ENCODE peak calls at places on chromosomes 2 and 18, in nine cellular contexts. One of them, this sample, is unnamed. For H3K9me3 and H3K4me1, the result is how much of the 10 kb centered on the place peaks cover.

GRCh38 chr18:22710628-22711380 is 222.3 kb upstream of the RBBP8 start:
- DNase-seq in Karpas-422: no peak
- DNase-seq in kidney: peak
- DNase-seq in psoas muscle: no peak
- DNase-seq in astrocyte: peak
- DNase-seq in Panc1: no peak
- DNase-seq in Peyer's patch: peak
- DNase-seq in left lung: peak
- DNase-seq in tibial nerve: no peak
- DNase-seq in this sample: peak

GRCh38 chr18:46039967-46040746 is 31.9 kb downstream of the PSTPIP2 start:
- DNase-seq in astrocyte: no peak
- DNase-seq in kidney: no peak
- DNase-seq in Panc1: no peak
- DNase-seq in psoas muscle: no peak
- DNase-seq in Peyer's patch: no peak
- DNase-seq in tibial nerve: no peak
- DNase-seq in left lung: no peak
- DNase-seq in Karpas-422: no peak
- DNase-seq in this sample: no peak

GRCh38 chr2:96116879-96117533 is 635 bp upstream of the ADRA2B start:
- DNase-seq in Panc1: no peak
- DNase-seq in tibial nerve: no peak
- DNase-seq in psoas muscle: peak
- DNase-seq in astrocyte: no peak
- DNase-seq in kidney: peak
- DNase-seq in left lung: peak
- DNase-seq in Peyer's patch: peak
- DNase-seq in Karpas-422: peak
- DNase-seq in this sample: peak

GRCh38 chr2:177093384-177093783 is 119.2 kb upstream of the HNRNPA3 start:
- DNase-seq in Peyer's patch: no peak
- DNase-seq in psoas muscle: no peak
- DNase-seq in Panc1: no peak
- DNase-seq in tibial nerve: no peak
- DNase-seq in left lung: no peak
- DNase-seq in astrocyte: no peak
- DNase-seq in kidney: no peak
- DNase-seq in Karpas-422: no peak
- DNase-seq in this sample: no peak

GRCh38 chr18:676747-677544 is 19.5 kb downstream of the TYMS start:
- DNase-seq in kidney: no peak
- DNase-seq in psoas muscle: no peak
- DNase-seq in Peyer's patch: no peak
- DNase-seq in left lung: no peak
- DNase-seq in tibial nerve: no peak
- DNase-seq in astrocyte: no peak
- DNase-seq in Karpas-422: no peak
- DNase-seq in Panc1: no peak
- DNase-seq in this sample: no peak

GRCh38 chr18:13185675-13186198 is 32.8 kb upstream of the LDLRAD4 start:
- DNase-seq in tibial nerve: no peak
- DNase-seq in Panc1: no peak
- DNase-seq in kidney: no peak
- DNase-seq in astrocyte: no peak
- DNase-seq in Peyer's patch: no peak
- DNase-seq in psoas muscle: no peak
- DNase-seq in Karpas-422: no peak
- DNase-seq in left lung: no peak
- DNase-seq in this sample: peak

GRCh38 chr18:62457830-62458229 is 65.0 kb upstream of the ZCCHC2 start:
- DNase-seq in astrocyte: no peak
- DNase-seq in kidney: no peak
- DNase-seq in Peyer's patch: no peak
- DNase-seq in Panc1: no peak
- DNase-seq in Karpas-422: no peak
- DNase-seq in tibial nerve: no peak
- DNase-seq in left lung: no peak
- DNase-seq in psoas muscle: no peak
- DNase-seq in this sample: no peak

GRCh38 chr2:24421668-24422067 is 61.3 kb upstream of the ITSN2 start:
- DNase-seq in psoas muscle: peak
- DNase-seq in Peyer's patch: peak
- DNase-seq in astrocyte: peak
- DNase-seq in tibial nerve: peak
- DNase-seq in Karpas-422: peak
- DNase-seq in kidney: no peak
- DNase-seq in left lung: no peak
- DNase-seq in Panc1: no peak
- DNase-seq in this sample: peak

GRCh38 chr2:33529771-33530481 is 53.5 kb downstream of the RASGRP3 start:
- DNase-seq in psoas muscle: no peak
- DNase-seq in tibial nerve: no peak
- DNase-seq in Karpas-422: peak
- DNase-seq in Panc1: no peak
- DNase-seq in astrocyte: peak
- DNase-seq in kidney: no peak
- DNase-seq in left lung: no peak
- DNase-seq in Peyer's patch: no peak
- DNase-seq in this sample: no peak

GRCh38 chr18:13381331-13381730 is 162.8 kb downstream of the LDLRAD4 start:
- DNase-seq in kidney: peak
- DNase-seq in Peyer's patch: peak
- DNase-seq in astrocyte: no peak
- DNase-seq in left lung: no peak
- DNase-seq in Karpas-422: no peak
- DNase-seq in Panc1: no peak
- DNase-seq in tibial nerve: no peak
- DNase-seq in psoas muscle: no peak
- DNase-seq in this sample: no peak

GRCh38 chr2:171158790-171159325 is 1.8 kb downstream of the TLK1 start:
- DNase-seq in left lung: no peak
- DNase-seq in Peyer's patch: no peak
- DNase-seq in psoas muscle: no peak
- DNase-seq in tibial nerve: no peak
- DNase-seq in kidney: no peak
- DNase-seq in Panc1: no peak
- DNase-seq in astrocyte: no peak
- DNase-seq in Karpas-422: peak
- DNase-seq in this sample: no peak

GRCh38 chr2:216596234-216596985 is 36.8 kb upstream of the IGFBP2 start:
- DNase-seq in Peyer's patch: no peak
- DNase-seq in left lung: no peak
- DNase-seq in tibial nerve: no peak
- DNase-seq in Panc1: no peak
- DNase-seq in astrocyte: peak
- DNase-seq in kidney: no peak
- DNase-seq in Karpas-422: no peak
- DNase-seq in psoas muscle: no peak
- DNase-seq in this sample: no peak

GRCh38 chr18:3581890-3582289 is 131.9 kb downstream of the TGIF1 start:
- DNase-seq in left lung: no peak
- DNase-seq in tibial nerve: no peak
- DNase-seq in astrocyte: no peak
- DNase-seq in Karpas-422: peak
- DNase-seq in Peyer's patch: no peak
- DNase-seq in kidney: no peak
- DNase-seq in psoas muscle: no peak
- DNase-seq in Panc1: no peak
- DNase-seq in this sample: no peak

GRCh38 chr2:238947920-238948710 is 100.2 kb downstream of the TWIST2 start:
- DNase-seq in left lung: no peak
- DNase-seq in Peyer's patch: peak
- DNase-seq in tibial nerve: peak
- DNase-seq in Panc1: peak
- DNase-seq in astrocyte: peak
- DNase-seq in psoas muscle: no peak
- DNase-seq in kidney: no peak
- DNase-seq in Karpas-422: no peak
- DNase-seq in this sample: peak

GRCh38 chr2:147600223-147600622 is 244.6 kb upstream of the ACVR2A start:
- DNase-seq in kidney: no peak
- DNase-seq in tibial nerve: no peak
- DNase-seq in Peyer's patch: no peak
- DNase-seq in Karpas-422: no peak
- DNase-seq in psoas muscle: no peak
- DNase-seq in Panc1: no peak
- DNase-seq in astrocyte: peak
- DNase-seq in left lung: no peak
- DNase-seq in this sample: no peak

GRCh38 chr2:24822049-24822706 is 29.0 kb downstream of the CENPO start:
- DNase-seq in Panc1: no peak
- DNase-seq in psoas muscle: no peak
- DNase-seq in Peyer's patch: no peak
- DNase-seq in left lung: no peak
- DNase-seq in tibial nerve: no peak
- DNase-seq in astrocyte: no peak
- DNase-seq in kidney: no peak
- DNase-seq in Karpas-422: no peak
- DNase-seq in this sample: no peak

GRCh38 chr2:20525041-20526035 is 78.5 kb downstream of the RHOB start:
- DNase-seq in left lung: no peak
- DNase-seq in kidney: no peak
- DNase-seq in Karpas-422: peak
- DNase-seq in psoas muscle: peak
- DNase-seq in Peyer's patch: peak
- DNase-seq in Panc1: no peak
- DNase-seq in tibial nerve: peak
- DNase-seq in astrocyte: peak
- DNase-seq in this sample: no peak

GRCh38 chr18:76707534-76707933 is 114.8 kb upstream of the ZNF236 start:
- DNase-seq in Karpas-422: no peak
- DNase-seq in kidney: no peak
- DNase-seq in astrocyte: no peak
- DNase-seq in tibial nerve: no peak
- DNase-seq in Peyer's patch: no peak
- DNase-seq in psoas muscle: no peak
- DNase-seq in Panc1: no peak
- DNase-seq in left lung: no peak
- DNase-seq in this sample: no peak

GRCh38 chr2:37641582-37642111 is 29.8 kb downstream of the CDC42EP3 start:
- DNase-seq in tibial nerve: no peak
- DNase-seq in Peyer's patch: no peak
- DNase-seq in left lung: no peak
- DNase-seq in Panc1: no peak
- DNase-seq in Karpas-422: no peak
- DNase-seq in astrocyte: peak
- DNase-seq in psoas muscle: no peak
- DNase-seq in kidney: no peak
- DNase-seq in this sample: no peak

GRCh38 chr2:236849508-236849907 is 236.2 kb upstream of the COPS8 start:
- DNase-seq in Panc1: no peak
- DNase-seq in kidney: no peak
- DNase-seq in Peyer's patch: no peak
- DNase-seq in psoas muscle: no peak
- DNase-seq in astrocyte: no peak
- DNase-seq in tibial nerve: no peak
- DNase-seq in left lung: no peak
- DNase-seq in Karpas-422: no peak
- DNase-seq in this sample: no peak

GRCh38 chr2:211564441-211564840 is 974.2 kb downstream of the ERBB4 start:
- DNase-seq in psoas muscle: no peak
- DNase-seq in kidney: no peak
- DNase-seq in tibial nerve: no peak
- DNase-seq in astrocyte: no peak
- DNase-seq in left lung: no peak
- DNase-seq in Karpas-422: no peak
- DNase-seq in Panc1: no peak
- DNase-seq in Peyer's patch: no peak
- DNase-seq in this sample: no peak
- H3K27ac ChIP-seq in psoas muscle: no peak
- H3K27ac ChIP-seq in kidney: no peak
- H3K27ac ChIP-seq in tibial nerve: no peak
- H3K27ac ChIP-seq in astrocyte: no peak
- H3K27ac ChIP-seq in left lung: no peak
- H3K27ac ChIP-seq in Karpas-422: no peak
- H3K27ac ChIP-seq in Panc1: no peak
- H3K27ac ChIP-seq in Peyer's patch: no peak
- H3K27ac ChIP-seq in this sample: no peak

DNA sequence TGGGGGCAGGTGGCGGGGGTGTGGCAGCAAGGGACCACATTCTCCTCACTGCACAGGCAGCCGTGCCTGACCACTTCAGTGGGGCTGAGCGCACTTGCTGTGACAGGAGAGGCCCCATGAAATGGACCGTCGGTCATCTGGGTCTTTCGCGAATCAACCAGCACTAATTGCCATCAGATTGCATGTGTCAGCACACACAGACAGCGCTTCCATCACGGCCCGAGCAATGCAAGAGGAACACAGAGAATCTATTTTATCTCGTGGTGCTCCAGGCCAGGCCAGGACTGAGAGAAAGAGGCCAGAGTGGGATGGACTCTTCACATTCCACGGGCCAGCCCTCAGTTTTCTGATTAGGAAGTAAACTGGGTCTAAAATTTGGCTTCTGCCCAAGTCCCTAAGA is 87.0 kb downstream of the EIPR1 start:
- DNase-seq in Panc1: no peak
- DNase-seq in kidney: no peak
- DNase-seq in left lung: peak
- DNase-seq in tibial nerve: no peak
- DNase-seq in Karpas-422: no peak
- DNase-seq in Peyer's patch: peak
- DNase-seq in psoas muscle: peak
- DNase-seq in astrocyte: no peak
- DNase-seq in this sample: no peak
- H3K9me3 ChIP-seq in Panc1: under half
- H3K9me3 ChIP-seq in kidney: under half
- H3K9me3 ChIP-seq in left lung: under half
- H3K9me3 ChIP-seq in tibial nerve: under half
- H3K9me3 ChIP-seq in Karpas-422: under half
- H3K9me3 ChIP-seq in Peyer's patch: under half
- H3K9me3 ChIP-seq in psoas muscle: under half
- H3K9me3 ChIP-seq in astrocyte: under half
- H3K9me3 ChIP-seq in this sample: under half

DNA sequence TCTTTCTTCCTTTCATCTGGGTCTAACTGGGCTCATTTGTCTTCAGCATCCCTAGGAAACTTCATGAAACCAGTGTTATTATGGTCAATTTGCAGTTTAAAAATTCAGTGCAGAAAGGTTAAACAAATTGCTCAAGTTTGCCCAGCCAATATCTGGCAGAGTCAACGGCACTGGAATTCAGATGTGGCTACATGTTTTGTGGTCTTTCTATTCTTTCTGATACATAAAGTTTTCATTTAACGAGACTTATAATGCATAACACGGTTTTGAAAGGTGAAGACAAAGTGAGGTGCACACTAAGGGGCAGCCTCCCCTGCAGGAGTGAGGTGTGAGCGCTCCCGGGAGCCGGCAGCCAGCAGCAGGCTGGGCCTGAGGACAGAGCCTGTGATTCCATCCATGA is 164.6 kb downstream of the RTP5 start:
- DNase-seq in astrocyte: no peak
- DNase-seq in Karpas-422: no peak
- DNase-seq in psoas muscle: peak
- DNase-seq in Peyer's patch: no peak
- DNase-seq in tibial nerve: no peak
- DNase-seq in kidney: no peak
- DNase-seq in Panc1: no peak
- DNase-seq in left lung: peak
- DNase-seq in this sample: no peak
- H3K4me1 ChIP-seq in astrocyte: under half
- H3K4me1 ChIP-seq in Karpas-422: under half
- H3K4me1 ChIP-seq in psoas muscle: under half
- H3K4me1 ChIP-seq in Peyer's patch: under half
- H3K4me1 ChIP-seq in tibial nerve: under half
- H3K4me1 ChIP-seq in kidney: under half
- H3K4me1 ChIP-seq in Panc1: under half
- H3K4me1 ChIP-seq in left lung: under half
- H3K4me1 ChIP-seq in this sample: under half

GRCh38 chr2:30510409-30510808 is 63.4 kb downstream of the LCLAT1 start:
- DNase-seq in Panc1: no peak
- DNase-seq in psoas muscle: no peak
- DNase-seq in astrocyte: no peak
- DNase-seq in Peyer's patch: no peak
- DNase-seq in left lung: no peak
- DNase-seq in kidney: no peak
- DNase-seq in tibial nerve: no peak
- DNase-seq in Karpas-422: no peak
- DNase-seq in this sample: no peak
- H3K27ac ChIP-seq in Panc1: no peak
- H3K27ac ChIP-seq in psoas muscle: peak
- H3K27ac ChIP-seq in astrocyte: no peak
- H3K27ac ChIP-seq in Peyer's patch: no peak
- H3K27ac ChIP-seq in left lung: peak
- H3K27ac ChIP-seq in kidney: no peak
- H3K27ac ChIP-seq in tibial nerve: no peak
- H3K27ac ChIP-seq in Karpas-422: no peak
- H3K27ac ChIP-seq in this sample: no peak